ENCODE peak calls at places on chromosomes 11 and 22, in seven cellular contexts. T is HepG2, S is H1, O is SK-N-SH, M is GM12878, X is K562, N is GM12892. E is an unnamed sample.

GRCh38 chr11:93017821-93018690 is 48.6 kb downstream of the MTNR1B start:
- DNase-seq in X (no peak), M (no peak), N (no peak), O (no peak), S (no peak), T (no peak), E (no peak)

GRCh38 chr11:76802151-76802550 is 19.0 kb downstream of the TSKU start:
- DNase-seq in T (no peak), S (no peak), X (no peak), N (no peak), M (no peak), O (no peak), E (no peak)

GRCh38 chr11:3853935-3854659 is 1.4 kb upstream of the STIM1 start:
- DNase-seq in X (no peak), N (no peak), M (peak; percentile 86), T (no peak), S (no peak), O (no peak), E (no peak)

GRCh38 chr11:9017773-9018172 is 14.0 kb upstream of the NRIP3 start:
- DNase-seq in O (no peak), S (no peak), N (no peak), T (no peak), X (no peak), M (no peak), E (no peak)

GRCh38 chr11:79232346-79232745 is 208.5 kb downstream of the TENM4 start:
- DNase-seq in T (no peak), S (no peak), O (peak; percentile 36), N (no peak), X (no peak), M (no peak), E (no peak)

GRCh38 chr11:30128269-30128932 is 102.4 kb upstream of the FSHB start:
- DNase-seq in S (no peak), M (no peak), N (no peak), X (peak; percentile 9), T (peak; percentile 10), O (peak; percentile 20), E (no peak)

GRCh38 chr11:133506023-133506422 is 26.3 kb downstream of the OPCML start:
- DNase-seq in T (no peak), O (no peak), S (no peak), X (no peak), N (no peak), M (peak; percentile 42), E (no peak)

GRCh38 chr11:28743101-28743550 is 634.9 kb downstream of the METTL15 start:
- DNase-seq in T (no peak), O (no peak), S (no peak), X (no peak), M (no peak), N (no peak), E (no peak)

GRCh38 chr11:120318906-120319305 is 6.2 kb upstream of the TLCD5 start:
- DNase-seq in N (no peak), S (no peak), T (no peak), M (no peak), X (no peak), O (no peak), E (no peak)

GRCh38 chr11:15189646-15190365 is 75.1 kb downstream of the INSC start:
- DNase-seq in M (no peak), S (no peak), N (no peak), O (no peak), T (no peak), X (no peak), E (no peak)

GRCh38 chr11:61295596-61295926 is 445 bp upstream of the VWCE start:
- DNase-seq in N (no peak), T (no peak), S (no peak), O (no peak), M (no peak), X (no peak), E (no peak)

GRCh38 chr11:62140302-62141110 is 16.7 kb downstream of the INCENP start:
- DNase-seq in N (no peak), O (no peak), S (no peak), T (no peak), X (no peak), M (no peak), E (no peak)

GRCh38 chr11:70698871-70699270 is 300.5 kb downstream of the CTTN start:
- DNase-seq in N (no peak), S (no peak), T (no peak), M (no peak), O (no peak), X (no peak), E (no peak)

GRCh38 chr11:123491241-123491640 is 61.2 kb downstream of the GRAMD1B start:
- DNase-seq in S (no peak), X (no peak), M (no peak), O (no peak), T (no peak), N (no peak), E (no peak)

GRCh38 chr11:69393178-69393832 is 88.2 kb upstream of the LINC01488 start:
- DNase-seq in M (no peak), X (no peak), O (no peak), S (no peak), T (no peak), N (no peak), E (no peak)

GRCh38 chr11:6745018-6745417 is 26.8 kb downstream of the OR2AG2 start:
- DNase-seq in T (no peak), S (no peak), N (no peak), O (no peak), M (no peak), X (no peak), E (no peak)

GRCh38 chr11:122895591-122895990 is 13.0 kb downstream of the JHY start:
- DNase-seq in S (no peak), X (no peak), N (no peak), T (no peak), O (no peak), M (no peak), E (no peak)

GRCh38 chr22:43256569-43257360 is 69.8 kb upstream of the TTLL12 start:
- DNase-seq in S (no peak), T (no peak), O (peak; percentile 72), X (no peak), N (no peak), M (no peak), E (no peak)

GRCh38 chr11:28058333-28058732 is 49.6 kb downstream of the KIF18A start:
- DNase-seq in O (no peak), N (no peak), T (peak; percentile 1), M (no peak), X (no peak), S (no peak), E (no peak)

GRCh38 chr11:67606150-67606476 is 623 bp upstream of the NDUFV1 start:
- DNase-seq in O (peak; percentile 51), X (no peak), T (no peak), S (no peak), M (no peak), N (no peak), E (no peak)

GRCh38 chr11:33461319-33461718 is 204.1 kb downstream of the HIPK3 start:
- DNase-seq in M (no peak), S (no peak), X (no peak), O (no peak), N (no peak), T (no peak), E (no peak)

GRCh38 chr11:34619062-34619516 is 1.8 kb upstream of the EHF start:
- DNase-seq in N (no peak), X (peak; percentile 69), S (no peak), O (peak; percentile 18), M (no peak), T (no peak), E (no peak)

DNA sequence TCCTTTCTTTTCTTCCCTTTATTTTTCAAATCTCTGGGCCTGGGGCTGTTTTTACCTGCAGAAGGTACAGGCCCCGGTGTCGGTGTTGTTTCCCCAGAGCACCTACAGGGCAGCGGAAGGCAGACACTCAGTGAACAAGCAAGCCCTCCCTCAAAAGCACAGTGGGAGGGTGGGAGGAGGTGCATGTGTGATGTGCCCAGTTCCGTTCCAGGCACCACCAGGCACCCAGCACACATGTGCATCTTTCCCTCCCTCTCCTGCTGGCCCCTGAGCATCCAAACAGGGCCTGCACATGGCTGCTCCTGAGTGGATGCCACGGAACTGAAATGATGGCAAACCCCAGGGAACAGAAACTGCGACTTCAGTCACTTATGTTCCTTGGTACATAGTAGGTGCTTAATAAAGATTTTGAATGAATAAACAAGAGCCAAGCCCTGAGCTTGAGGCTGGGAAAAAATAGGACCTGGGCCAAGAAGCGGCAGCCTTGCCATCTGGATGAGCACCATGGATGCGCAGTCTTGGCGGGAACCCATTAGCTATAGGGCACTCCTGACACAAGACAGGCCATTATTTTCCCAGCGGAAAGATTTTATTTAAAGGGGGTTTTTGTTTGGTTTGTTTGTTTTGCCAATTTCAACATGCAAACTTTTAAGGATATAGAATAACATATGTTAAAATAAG is 47.8 kb downstream of the ARRB1 start:
- DNase-seq in X (no peak), M (no peak), O (peak; percentile 78), N (no peak), T (no peak), S (no peak), E (no peak)
- TF ChIP-seq TAF1 in X (no peak), M (no peak), O (no peak), N (no peak), T (no peak), S (no peak), E (no peak)

GRCh38 chr22:21690401-21690801 is 24.6 kb downstream of the PPIL2 start:
- DNase-seq in N (no peak), X (no peak), T (no peak), O (no peak), S (no peak), M (peak; percentile 30), E (no peak)
- TF ChIP-seq TAF1 in N (no peak), X (no peak), T (no peak), O (no peak), S (no peak), M (no peak), E (no peak)

DNA sequence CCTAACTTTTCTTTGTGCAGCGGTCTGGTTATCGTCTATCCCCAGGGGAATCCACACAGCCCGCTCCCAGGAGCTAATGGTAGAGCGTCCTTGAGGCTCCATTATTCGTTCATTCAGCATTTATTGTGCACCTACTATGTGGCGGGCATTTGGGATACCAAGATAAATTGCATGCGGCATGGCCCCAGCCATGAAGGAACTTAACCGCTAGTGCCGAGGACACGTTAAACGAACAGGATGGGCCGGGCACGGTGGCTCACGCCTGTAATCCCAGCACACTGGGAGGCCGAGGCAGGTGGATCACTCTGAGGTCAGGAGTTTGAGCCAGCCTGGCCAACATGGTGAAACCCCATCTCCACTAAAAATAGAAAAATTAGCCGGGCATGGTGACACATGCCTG is 11.2 kb downstream of the TMEM121B start:
- DNase-seq in T (no peak), M (no peak), N (no peak), O (no peak), S (no peak), X (no peak), E (no peak)
- TF ChIP-seq TAF1 in T (no peak), M (no peak), N (no peak), O (no peak), S (no peak), X (no peak), E (no peak)

GRCh38 chr22:24938741-24939341 is 7.7 kb downstream of the LHFPL7 start:
- DNase-seq in X (peak; percentile 42), S (no peak), O (peak; percentile 76), N (peak; percentile 45), T (peak; percentile 49), M (no peak), E (peak; percentile 51)
- TF ChIP-seq TAF1 in X (no peak), S (no peak), O (no peak), N (no peak), T (no peak), M (no peak), E (no peak)